ENCODE peak calls at places on chromosomes 1 and 21, in four cellular contexts. I, T, Z and N are unnamed samples.

GRCh38 chr1:53075206-53075605 is 13.2 kb downstream of the PODN start:
- DNase-seq in I (no peak), T (no peak), Z (peak), N (no peak)

GRCh38 chr21:39668369-39668768 is 55.6 kb downstream of the B3GALT5 start:
- DNase-seq in I (no peak), T (no peak), Z (no peak), N (no peak)

GRCh38 chr1:9314101-9314500 is 21.4 kb downstream of the SPSB1 start:
- DNase-seq in I (no peak), T (no peak), Z (no peak), N (no peak)

GRCh38 chr1:72997041-72997440 is 714.7 kb upstream of the NEGR1 start:
- DNase-seq in I (no peak), T (no peak), Z (no peak), N (no peak)

GRCh38 chr1:11704226-11704619 is 12.7 kb downstream of the DRAXIN start:
- DNase-seq in I (no peak), T (no peak), Z (no peak), N (no peak)

GRCh38 chr1:17434591-17434990 is 4.9 kb downstream of the RCC2 start:
- DNase-seq in I (no peak), T (no peak), Z (no peak), N (no peak)

GRCh38 chr1:93615201-93616150 is 66.2 kb downstream of the BCAR3 start:
- DNase-seq in I (peak), T (peak), Z (no peak), N (peak)

GRCh38 chr1:22689505-22689904 is 21.1 kb upstream of the EPHB2 start:
- DNase-seq in I (no peak), T (no peak), Z (no peak), N (no peak)

GRCh38 chr1:210457566-210457965 is 128.9 kb downstream of the HHAT start:
- DNase-seq in I (no peak), T (no peak), Z (no peak), N (no peak)

GRCh38 chr1:29974345-29974744 is 738.0 kb downstream of the PTPRU start:
- DNase-seq in I (peak), T (no peak), Z (no peak), N (no peak)

GRCh38 chr1:204151562-204152309 is at the start of gene ETNK2:
- DNase-seq in I (peak), T (no peak), Z (peak), N (peak)